ENCODE peak calls at places on chromosomes 5 and 9, in five cellular contexts. One of them, this sample, is unnamed.

GRCh38 chr9:136674786-136675349 is 12.2 kb downstream of the EGFL7 start:
- DNase-seq in iPS-NIHi11: peak; percentile 68
- DNase-seq in upper lobe of right lung: peak; percentile 93
- DNase-seq in kidney tubule cell: peak; percentile 46
- DNase-seq in stimulated activated CD8-positive, alpha-beta memory T cell treated with anti-CD3 and anti-CD28 coated beads, Interleukin-2, amount 100 ng/mL, for 48 hours: no peak
- DNase-seq in this sample: no peak

GRCh38 chr9:91676042-91676441 is 252.4 kb upstream of the NFIL3 start:
- DNase-seq in iPS-NIHi11: no peak
- DNase-seq in upper lobe of right lung: no peak
- DNase-seq in kidney tubule cell: no peak
- DNase-seq in stimulated activated CD8-positive, alpha-beta memory T cell treated with anti-CD3 and anti-CD28 coated beads, Interleukin-2, amount 100 ng/mL, for 48 hours: no peak
- DNase-seq in this sample: peak; percentile 51

GRCh38 chr9:116156621-116157314 is 3.2 kb downstream of the PAPPA start:
- DNase-seq in iPS-NIHi11: peak; percentile 22
- DNase-seq in upper lobe of right lung: peak; percentile 66
- DNase-seq in kidney tubule cell: peak; percentile 82
- DNase-seq in stimulated activated CD8-positive, alpha-beta memory T cell treated with anti-CD3 and anti-CD28 coated beads, Interleukin-2, amount 100 ng/mL, for 48 hours: no peak
- DNase-seq in this sample: peak; percentile 56

GRCh38 chr5:109506556-109506955 is 96.8 kb upstream of the PJA2 start:
- DNase-seq in iPS-NIHi11: no peak
- DNase-seq in upper lobe of right lung: no peak
- DNase-seq in kidney tubule cell: no peak
- DNase-seq in stimulated activated CD8-positive, alpha-beta memory T cell treated with anti-CD3 and anti-CD28 coated beads, Interleukin-2, amount 100 ng/mL, for 48 hours: no peak
- DNase-seq in this sample: no peak

GRCh38 chr5:37823433-37824152 is 16.2 kb downstream of the GDNF start:
- DNase-seq in iPS-NIHi11: no peak
- DNase-seq in upper lobe of right lung: no peak
- DNase-seq in kidney tubule cell: no peak
- DNase-seq in stimulated activated CD8-positive, alpha-beta memory T cell treated with anti-CD3 and anti-CD28 coated beads, Interleukin-2, amount 100 ng/mL, for 48 hours: no peak
- DNase-seq in this sample: no peak

GRCh38 chr5:113084402-113085083 is 107.9 kb downstream of the DCP2 start:
- DNase-seq in iPS-NIHi11: no peak
- DNase-seq in upper lobe of right lung: no peak
- DNase-seq in kidney tubule cell: peak; percentile 89
- DNase-seq in stimulated activated CD8-positive, alpha-beta memory T cell treated with anti-CD3 and anti-CD28 coated beads, Interleukin-2, amount 100 ng/mL, for 48 hours: no peak
- DNase-seq in this sample: no peak

GRCh38 chr5:56681346-56681745 is 134.0 kb upstream of the MAP3K1 start:
- DNase-seq in iPS-NIHi11: no peak
- DNase-seq in upper lobe of right lung: no peak
- DNase-seq in kidney tubule cell: peak; percentile 37
- DNase-seq in stimulated activated CD8-positive, alpha-beta memory T cell treated with anti-CD3 and anti-CD28 coated beads, Interleukin-2, amount 100 ng/mL, for 48 hours: no peak
- DNase-seq in this sample: no peak

GRCh38 chr9:89675403-89675771 is 70.6 kb downstream of the GADD45G start:
- DNase-seq in iPS-NIHi11: no peak
- DNase-seq in upper lobe of right lung: no peak
- DNase-seq in kidney tubule cell: no peak
- DNase-seq in stimulated activated CD8-positive, alpha-beta memory T cell treated with anti-CD3 and anti-CD28 coated beads, Interleukin-2, amount 100 ng/mL, for 48 hours: no peak
- DNase-seq in this sample: no peak

GRCh38 chr9:120730661-120731514 is 16.6 kb upstream of the MEGF9 start:
- DNase-seq in iPS-NIHi11: peak; percentile 63
- DNase-seq in upper lobe of right lung: peak; percentile 80
- DNase-seq in kidney tubule cell: peak; percentile 99
- DNase-seq in stimulated activated CD8-positive, alpha-beta memory T cell treated with anti-CD3 and anti-CD28 coated beads, Interleukin-2, amount 100 ng/mL, for 48 hours: no peak
- DNase-seq in this sample: peak; percentile 81

GRCh38 chr5:159855476-159856157 is 60.7 kb upstream of the ADRA1B start:
- DNase-seq in iPS-NIHi11: no peak
- DNase-seq in upper lobe of right lung: no peak
- DNase-seq in kidney tubule cell: peak; percentile 62
- DNase-seq in stimulated activated CD8-positive, alpha-beta memory T cell treated with anti-CD3 and anti-CD28 coated beads, Interleukin-2, amount 100 ng/mL, for 48 hours: no peak
- DNase-seq in this sample: peak; percentile 18

GRCh38 chr9:2320126-2320525 is 301.5 kb upstream of the VLDLR start:
- DNase-seq in iPS-NIHi11: no peak
- DNase-seq in upper lobe of right lung: no peak
- DNase-seq in kidney tubule cell: no peak
- DNase-seq in stimulated activated CD8-positive, alpha-beta memory T cell treated with anti-CD3 and anti-CD28 coated beads, Interleukin-2, amount 100 ng/mL, for 48 hours: no peak
- DNase-seq in this sample: peak; percentile 16

GRCh38 chr9:72579190-72579589 is 57.8 kb downstream of the TMC1 start:
- DNase-seq in iPS-NIHi11: peak; percentile 26
- DNase-seq in upper lobe of right lung: no peak
- DNase-seq in kidney tubule cell: peak; percentile 65
- DNase-seq in stimulated activated CD8-positive, alpha-beta memory T cell treated with anti-CD3 and anti-CD28 coated beads, Interleukin-2, amount 100 ng/mL, for 48 hours: no peak
- DNase-seq in this sample: peak; percentile 94

GRCh38 chr9:113599647-113600476 is 136.3 kb downstream of the RGS3 start:
- DNase-seq in iPS-NIHi11: no peak
- DNase-seq in upper lobe of right lung: no peak
- DNase-seq in kidney tubule cell: peak; percentile 72
- DNase-seq in stimulated activated CD8-positive, alpha-beta memory T cell treated with anti-CD3 and anti-CD28 coated beads, Interleukin-2, amount 100 ng/mL, for 48 hours: no peak
- DNase-seq in this sample: peak; percentile 36

GRCh38 chr9:127817881-127818434 is 15.3 kb downstream of the FPGS start:
- DNase-seq in iPS-NIHi11: no peak
- DNase-seq in upper lobe of right lung: no peak
- DNase-seq in kidney tubule cell: no peak
- DNase-seq in stimulated activated CD8-positive, alpha-beta memory T cell treated with anti-CD3 and anti-CD28 coated beads, Interleukin-2, amount 100 ng/mL, for 48 hours: no peak
- DNase-seq in this sample: no peak

GRCh38 chr5:93257616-93258015 is 323.4 kb downstream of the NR2F1-AS1 start:
- DNase-seq in iPS-NIHi11: no peak
- DNase-seq in upper lobe of right lung: no peak
- DNase-seq in kidney tubule cell: peak; percentile 55
- DNase-seq in stimulated activated CD8-positive, alpha-beta memory T cell treated with anti-CD3 and anti-CD28 coated beads, Interleukin-2, amount 100 ng/mL, for 48 hours: no peak
- DNase-seq in this sample: peak; percentile 7

GRCh38 chr5:36692791-36693763 is 86.7 kb downstream of the SLC1A3 start:
- DNase-seq in iPS-NIHi11: peak; percentile 82
- DNase-seq in upper lobe of right lung: peak; percentile 87
- DNase-seq in kidney tubule cell: peak; percentile 75
- DNase-seq in stimulated activated CD8-positive, alpha-beta memory T cell treated with anti-CD3 and anti-CD28 coated beads, Interleukin-2, amount 100 ng/mL, for 48 hours: peak; percentile 38
- DNase-seq in this sample: peak; percentile 77

GRCh38 chr5:126971455-126972019 is 58.8 kb downstream of the MARCHF3 start:
- DNase-seq in iPS-NIHi11: no peak
- DNase-seq in upper lobe of right lung: no peak
- DNase-seq in kidney tubule cell: no peak
- DNase-seq in stimulated activated CD8-positive, alpha-beta memory T cell treated with anti-CD3 and anti-CD28 coated beads, Interleukin-2, amount 100 ng/mL, for 48 hours: no peak
- DNase-seq in this sample: no peak

GRCh38 chr9:18208166-18209059 is 265.5 kb upstream of the ADAMTSL1 start:
- DNase-seq in iPS-NIHi11: peak; percentile 40
- DNase-seq in upper lobe of right lung: peak; percentile 56
- DNase-seq in kidney tubule cell: peak; percentile 66
- DNase-seq in stimulated activated CD8-positive, alpha-beta memory T cell treated with anti-CD3 and anti-CD28 coated beads, Interleukin-2, amount 100 ng/mL, for 48 hours: no peak
- DNase-seq in this sample: peak; percentile 72

GRCh38 chr9:68704804-68705635 is at the start of gene PIP5K1B:
- DNase-seq in iPS-NIHi11: peak; percentile 89
- DNase-seq in upper lobe of right lung: peak; percentile 93
- DNase-seq in kidney tubule cell: peak; percentile 76
- DNase-seq in stimulated activated CD8-positive, alpha-beta memory T cell treated with anti-CD3 and anti-CD28 coated beads, Interleukin-2, amount 100 ng/mL, for 48 hours: peak; percentile 35
- DNase-seq in this sample: peak; percentile 86